ENCODE peak calls at places on chromosomes 7 and 10, in eight cellular contexts. A is CD8-positive, alpha-beta T cell; F is H1; Z is lower lobe of right lung; E is ascending aorta; M is body of pancreas; C is endodermal cell; O is adrenal gland. L is an unnamed sample. For H3K4me1, the result is how much of the 10 kb centered on the place peaks cover.

GRCh38 chr7:122736183-122736582 is 33.5 kb upstream of the RNF148 start:
- DNase-seq in A (no peak), F (no peak), Z (no peak), E (no peak), M (no peak), C (no peak), O (no peak), L (no peak)

GRCh38 chr7:114865564-114865963 is 56.3 kb upstream of the MDFIC start:
- DNase-seq in A (peak), F (peak), Z (peak), E (no peak), M (peak), C (peak), O (peak), L (peak)

GRCh38 chr7:10802526-10802925 is 171.1 kb upstream of the PHF14 start:
- DNase-seq in A (no peak), F (no peak), Z (no peak), E (no peak), M (no peak), C (no peak), O (no peak), L (no peak)

GRCh38 chr10:128527730-128528129 is 401.5 kb upstream of the MKI67 start:
- DNase-seq in A (no peak), F (no peak), Z (no peak), E (no peak), M (no peak), C (no peak), O (no peak), L (no peak)

GRCh38 chr10:79331226-79331625 is 16.0 kb upstream of the PPIF start:
- DNase-seq in A (no peak), F (no peak), Z (peak), E (no peak), M (no peak), C (no peak), O (no peak), L (no peak)

GRCh38 chr10:17123062-17123661 is 6.4 kb downstream of the CUBN start:
- DNase-seq in A (no peak), F (no peak), Z (no peak), E (no peak), M (no peak), C (no peak), O (no peak), L (no peak)

GRCh38 chr7:1210321-1210978 is 22.2 kb upstream of the UNCX start:
- DNase-seq in A (no peak), F (no peak), Z (no peak), E (no peak), M (no peak), C (no peak), O (peak), L (no peak)

GRCh38 chr10:114477285-114477684 is 73.0 kb upstream of the AFAP1L2 start:
- DNase-seq in A (no peak), F (no peak), Z (no peak), E (no peak), M (no peak), C (no peak), O (no peak), L (no peak)

GRCh38 chr7:66741706-66742053 is 1.1 kb downstream of the RABGEF1 start:
- DNase-seq in A (no peak), F (no peak), Z (no peak), E (no peak), M (peak), C (no peak), O (peak), L (no peak)

GRCh38 chr7:137967143-137968018 is 34.5 kb downstream of the CREB3L2 start:
- DNase-seq in A (no peak), F (no peak), Z (no peak), E (no peak), M (no peak), C (peak), O (no peak), L (no peak)
- H3K4me1 ChIP-seq in A (under half), F (under half), Z (half or more), E (half or more), M (half or more), C (under half), O (under half), L (under half)

GRCh38 chr10:64430690-64431323 is 909.6 kb downstream of the REEP3 start:
- DNase-seq in A (no peak), F (peak), Z (no peak), E (no peak), M (no peak), C (peak), O (peak), L (no peak)
- TF ChIP-seq CTCF in A (no peak), F (peak), Z (peak), E (no peak), M (peak), C (peak), O (no peak), L (no peak)

DNA sequence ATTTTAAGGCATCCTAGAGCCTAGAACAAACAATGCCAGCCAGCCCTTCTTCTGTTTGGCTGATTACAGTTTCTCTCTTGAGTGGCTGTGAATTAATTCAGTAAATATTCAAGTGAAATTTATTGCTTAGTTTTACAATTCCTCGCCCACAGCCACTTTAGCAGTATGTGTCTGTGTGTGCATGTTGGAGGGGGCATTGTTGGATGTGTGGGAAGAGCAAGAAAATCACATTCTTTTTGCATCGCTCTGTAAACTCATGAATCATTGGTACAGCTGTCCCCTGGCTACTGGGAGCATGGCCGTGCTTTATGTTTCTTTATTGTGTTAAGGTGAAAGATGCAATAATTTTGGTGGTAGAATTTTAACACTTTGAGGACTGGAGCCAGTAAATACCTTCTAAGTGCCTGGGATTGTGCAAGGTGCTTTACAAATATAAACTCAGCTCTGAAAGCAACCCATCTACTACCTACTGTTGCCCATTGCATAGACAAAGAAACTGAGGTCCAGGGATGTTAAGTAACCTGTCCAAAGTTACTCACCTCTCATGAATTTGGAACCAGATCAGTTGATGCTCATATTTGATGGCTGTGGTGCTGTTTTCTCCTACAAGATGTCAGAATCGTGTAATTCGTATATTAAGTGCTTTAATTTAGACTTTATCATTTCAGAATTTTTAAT is 89.9 kb upstream of the BTBD16 start:
- DNase-seq in A (no peak), F (no peak), Z (no peak), E (no peak), M (no peak), C (no peak), O (no peak), L (no peak)
- H3K4me1 ChIP-seq in A (under half), F (under half), Z (under half), E (under half), M (under half), C (under half), O (under half), L (under half)

GRCh38 chr10:132520147-132520811 is 17.3 kb upstream of the INPP5A start:
- DNase-seq in A (no peak), F (no peak), Z (peak), E (no peak), M (peak), C (peak), O (peak), L (peak)

GRCh38 chr10:132519382-132520146 is 18.0 kb upstream of the INPP5A start:
- DNase-seq in A (no peak), F (no peak), Z (peak), E (no peak), M (peak), C (peak), O (no peak), L (no peak)

GRCh38 chr10:132517951-132518521 is 19.6 kb upstream of the INPP5A start:
- DNase-seq in A (no peak), F (peak), Z (peak), E (no peak), M (peak), C (peak), O (no peak), L (no peak)

GRCh38 chr10:132516771-132517725 is 20.5 kb upstream of the INPP5A start:
- DNase-seq in A (no peak), F (peak), Z (peak), E (peak), M (peak), C (peak), O (peak), L (peak)

DNA sequence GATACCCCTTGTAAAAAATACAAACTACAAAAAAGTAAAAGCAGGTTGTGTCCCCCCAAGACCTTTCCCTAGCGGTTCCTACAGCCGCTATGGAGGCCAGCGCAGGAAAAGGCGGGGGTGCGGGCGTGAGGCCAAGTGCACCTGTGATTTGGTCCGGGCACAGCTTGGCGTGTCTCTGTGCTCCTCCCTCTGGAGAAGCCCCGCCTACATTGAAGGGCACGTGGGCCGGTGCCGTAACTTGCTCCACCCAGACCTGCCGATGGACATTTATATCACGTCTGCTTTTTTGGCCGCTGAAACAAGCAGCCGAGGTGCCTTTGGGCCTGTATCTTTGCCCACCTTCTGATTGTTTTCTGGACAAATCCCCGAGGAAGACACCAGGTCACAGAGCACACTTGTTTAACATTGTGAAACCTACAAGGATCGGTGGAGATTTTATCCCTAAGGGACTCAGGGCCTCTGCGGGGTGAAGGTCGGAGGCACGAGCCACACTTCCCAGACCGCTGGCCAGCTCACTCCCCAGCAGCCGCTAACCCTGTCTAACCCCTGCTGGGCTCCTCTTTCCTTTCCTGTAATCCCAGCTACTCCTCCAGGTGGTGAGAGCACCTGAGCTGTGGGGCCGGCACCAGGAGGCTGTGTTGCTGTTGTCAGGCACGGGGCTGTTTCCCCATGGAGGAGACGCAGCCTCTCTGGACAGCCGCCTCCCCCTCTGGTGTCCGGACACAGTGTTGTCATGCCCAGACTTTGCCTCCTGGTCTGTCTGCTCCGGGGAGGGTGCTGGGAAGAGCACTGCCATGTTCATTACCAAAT is 18.8 kb upstream of the INPP5A start:
- DNase-seq in A (peak), F (peak), Z (peak), E (no peak), M (peak), C (peak), O (peak), L (peak)
- TF ChIP-seq CTCF in A (no peak), F (peak), Z (no peak), E (no peak), M (peak), C (peak), O (peak), L (no peak)

DNA sequence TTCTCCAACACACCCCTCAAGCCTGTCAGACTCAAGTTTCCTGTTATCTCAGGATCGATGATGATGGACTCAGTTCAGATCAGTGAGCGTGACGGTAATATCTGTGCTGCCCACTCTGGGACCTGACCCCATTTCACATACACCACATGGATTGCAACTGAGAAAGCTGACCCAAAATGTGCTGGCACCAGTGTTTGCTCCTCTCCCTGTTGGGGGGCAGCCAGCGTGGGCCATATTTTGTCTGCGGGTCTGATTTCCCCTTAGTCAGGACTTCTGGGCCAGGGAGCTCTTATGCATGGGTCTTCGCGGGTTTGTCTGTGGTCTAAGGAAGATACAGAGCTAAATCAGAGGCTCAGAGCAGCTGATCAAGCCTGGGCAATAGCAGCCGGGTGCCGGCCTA is 42.6 kb upstream of the TRIM8 start:
- DNase-seq in A (no peak), F (no peak), Z (no peak), E (no peak), M (no peak), C (no peak), O (no peak), L (no peak)
- H3K4me1 ChIP-seq in A (under half), F (under half), Z (half or more), E (under half), M (under half), C (under half), O (under half), L (under half)

GRCh38 chr10:49001402-49001801 is 61.8 kb upstream of the LRRC18 start:
- DNase-seq in A (no peak), F (peak), Z (no peak), E (no peak), M (no peak), C (peak), O (peak), L (no peak)
- TF ChIP-seq CTCF in A (no peak), F (peak), Z (peak), E (peak), M (no peak), C (peak), O (peak), L (no peak)

DNA sequence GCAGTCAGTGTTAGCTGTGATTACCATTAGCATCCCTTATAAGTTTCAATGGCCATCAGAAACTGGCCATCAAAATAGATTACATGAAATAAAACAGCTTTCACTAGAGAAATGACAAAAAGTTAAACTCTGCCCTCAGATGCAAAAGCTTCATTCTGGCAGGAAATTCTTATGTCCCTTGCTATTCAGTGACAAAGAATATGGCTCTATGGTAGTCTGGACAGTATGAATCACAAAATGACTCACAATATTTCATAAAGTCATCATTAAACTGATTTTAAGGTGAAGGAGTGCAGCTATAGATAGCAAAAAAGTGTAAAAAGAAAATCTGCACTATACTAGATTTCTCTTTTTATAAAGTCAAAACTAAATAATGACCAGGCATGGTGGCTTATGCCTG is 43.4 kb downstream of the NSUN6 start:
- DNase-seq in A (no peak), F (no peak), Z (no peak), E (no peak), M (no peak), C (no peak), O (no peak), L (no peak)
- H3K4me1 ChIP-seq in A (under half), F (under half), Z (under half), E (under half), M (under half), C (under half), O (under half), L (under half)

DNA sequence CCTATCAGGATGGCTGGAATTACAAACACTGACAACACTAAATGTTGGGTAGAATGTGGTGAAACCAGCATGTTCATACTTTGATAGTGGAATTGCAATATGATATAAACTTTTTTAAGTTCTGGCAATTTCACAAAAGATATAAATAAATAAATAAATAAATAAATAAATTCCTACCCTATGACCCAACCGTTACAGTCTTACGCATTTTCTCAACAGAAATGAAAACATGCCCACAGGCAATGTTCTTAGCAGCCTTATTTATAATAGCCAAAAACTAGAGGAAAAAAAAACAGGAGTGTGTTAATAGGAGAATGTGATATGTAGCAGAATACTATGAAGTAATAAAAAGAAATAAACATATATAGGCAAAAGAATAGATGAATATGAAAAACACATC is 318.9 kb downstream of the IPMK start:
- DNase-seq in A (no peak), F (no peak), Z (no peak), E (no peak), M (no peak), C (no peak), O (no peak), L (no peak)
- TF ChIP-seq CTCF in A (no peak), F (no peak), Z (no peak), E (no peak), M (no peak), C (no peak), O (no peak), L (no peak)